ENCODE peak calls at places on chromosomes 3 and 15, in six cellular contexts. S, I, R, J, C and O are unnamed samples.

GRCh38 chr3:8969246-8969645 is 6.0 kb upstream of the RAD18 start:
- DNase-seq in J (no peak), C (no peak), S (no peak), R (no peak), I (no peak), O (no peak)

GRCh38 chr3:133424937-133425869 is 25.3 kb downstream of the BFSP2 start:
- DNase-seq in I (no peak), S (no peak), R (no peak), J (no peak), C (no peak), O (no peak)

GRCh38 chr3:113844622-113845222 is 6.1 kb downstream of the GRAMD1C start:
- DNase-seq in I (peak; percentile 63), S (no peak), J (no peak), C (no peak), R (peak; percentile 8), O (no peak)

GRCh38 chr15:100220058-100220728 is 121.6 kb downstream of the ADAMTS17 start:
- DNase-seq in C (no peak), R (no peak), I (no peak), S (no peak), J (no peak), O (no peak)

GRCh38 chr15:40266828-40267304 is 16.0 kb downstream of the ANKRD63 start:
- DNase-seq in R (no peak), C (peak; percentile 77), I (peak; percentile 90), S (peak; percentile 65), J (no peak), O (no peak)

GRCh38 chr3:69182588-69183299 is 60.3 kb upstream of the LMOD3 start:
- DNase-seq in R (no peak), I (peak; percentile 87), J (no peak), S (no peak), C (no peak), O (no peak)

GRCh38 chr15:71542836-71543235 is 267.5 kb upstream of the NR2E3 start:
- DNase-seq in I (no peak), J (no peak), S (no peak), R (no peak), C (no peak), O (no peak)

GRCh38 chr15:87743557-87743956 is 513.0 kb downstream of the NTRK3 start:
- DNase-seq in R (no peak), S (no peak), J (no peak), C (no peak), I (peak; percentile 13), O (no peak)

GRCh38 chr3:128095222-128095703 is 28.3 kb downstream of the RUVBL1 start:
- DNase-seq in J (no peak), C (peak; percentile 93), I (peak; percentile 89), S (peak; percentile 91), R (peak; percentile 43), O (peak; percentile 63)

GRCh38 chr3:16182612-16183011 is 8.1 kb downstream of the GALNT15 start:
- DNase-seq in I (no peak), S (no peak), J (no peak), R (no peak), C (no peak), O (no peak)

GRCh38 chr15:41494190-41494921 is 682 bp downstream of the ITPKA start:
- DNase-seq in C (peak; percentile 25), S (no peak), J (no peak), R (no peak), I (no peak), O (no peak)

GRCh38 chr3:64291345-64291744 is 66.1 kb upstream of the PRICKLE2 start:
- DNase-seq in C (peak; percentile 45), I (peak; percentile 94), R (no peak), S (peak; percentile 49), J (no peak), O (no peak)

GRCh38 chr3:171620825-171621434 is 160.7 kb upstream of the TNIK start:
- DNase-seq in C (no peak), S (no peak), I (peak; percentile 38), R (no peak), J (no peak), O (no peak)

GRCh38 chr3:143327388-143327787 is 207.8 kb downstream of the CHST2 start:
- DNase-seq in J (no peak), I (no peak), C (no peak), R (no peak), S (no peak), O (no peak)

GRCh38 chr15:75836953-75837321 is 6.3 kb upstream of the UBE2Q2 start:
- DNase-seq in S (no peak), J (no peak), C (peak; percentile 32), R (no peak), I (peak; percentile 75), O (peak; percentile 47)

GRCh38 chr3:127707777-127708438 is 35.2 kb downstream of the ABTB1 start:
- DNase-seq in C (no peak), J (no peak), S (no peak), R (no peak), I (no peak), O (no peak)

GRCh38 chr15:32766101-32766500 is 48.3 kb downstream of the GREM1 start:
- DNase-seq in C (no peak), S (no peak), R (no peak), J (no peak), I (no peak), O (no peak)

GRCh38 chr3:51686512-51687215 is 15.6 kb downstream of the TEX264 start:
- DNase-seq in C (no peak), J (peak; percentile 20), R (no peak), S (peak; percentile 60), I (peak; percentile 65), O (peak; percentile 68)

GRCh38 chr15:95375281-95375680 is 955.2 kb upstream of the NR2F2 start:
- DNase-seq in C (no peak), I (peak; percentile 13), J (no peak), R (no peak), S (no peak), O (no peak)

GRCh38 chr15:88334436-88334835 is 77.9 kb upstream of the NTRK3 start:
- DNase-seq in R (no peak), I (no peak), S (no peak), J (no peak), C (no peak), O (no peak)

GRCh38 chr3:37145607-37146006 is 28.8 kb downstream of the LRRFIP2 start:
- DNase-seq in I (peak; percentile 72), C (no peak), S (no peak), J (no peak), R (no peak), O (no peak)

GRCh38 chr15:41183580-41183979 is 47.0 kb downstream of the EXD1 start:
- DNase-seq in R (no peak), J (no peak), I (no peak), S (no peak), C (no peak), O (no peak)

GRCh38 chr3:128294999-128295468 is 141.8 kb downstream of the EEFSEC start:
- DNase-seq in I (no peak), C (peak; percentile 0), R (no peak), S (peak; percentile 14), J (no peak), O (no peak)

GRCh38 chr3:188157971-188158370 is 4.0 kb downstream of the LPP start:
- DNase-seq in R (no peak), S (no peak), C (no peak), I (no peak), J (no peak), O (no peak)

GRCh38 chr3:126305427-126305826 is 51.8 kb downstream of the KLF15 start:
- DNase-seq in I (peak; percentile 32), C (no peak), R (no peak), J (no peak), S (no peak), O (no peak)

GRCh38 chr3:151792411-151792810 is 21.5 kb upstream of the AADAC start:
- DNase-seq in S (no peak), J (no peak), I (peak; percentile 46), R (no peak), C (no peak), O (no peak)

GRCh38 chr3:130950641-130951040 is 56.8 kb downstream of the ATP2C1 start:
- DNase-seq in R (no peak), J (no peak), C (no peak), S (no peak), I (peak; percentile 37), O (no peak)

GRCh38 chr3:195886181-195887141 is 21.9 kb downstream of the TNK2 start:
- DNase-seq in S (no peak), J (no peak), R (no peak), I (peak; percentile 68), C (no peak), O (no peak)